ENCODE peak calls at places on chromosome 5, in four cellular contexts. M is CD8-positive, alpha-beta T cell; D is IMR-90; Z is NT2/D1. F is an unnamed sample. For H3K9me3, the result is how much of the 10 kb centered on the place peaks cover.

GRCh38 chr5:124923131-124923530 is 176.7 kb upstream of the ZNF608 start:
- DNase-seq in D (peak), M (no peak), Z (no peak), F (no peak)

GRCh38 chr5:66967102-66967501 is 229.5 kb downstream of the CD180 start:
- DNase-seq in D (peak), M (no peak), Z (no peak), F (no peak)

GRCh38 chr5:65858316-65858715 is 68.1 kb upstream of the ERBIN start:
- DNase-seq in D (peak), Z (no peak), M (no peak), F (no peak)

GRCh38 chr5:151781201-151781600 is 9.4 kb downstream of the G3BP1 start:
- DNase-seq in M (no peak), D (no peak), Z (no peak), F (no peak)

GRCh38 chr5:87722286-87722685 is 309.6 kb upstream of the CCNH start:
- DNase-seq in Z (no peak), M (no peak), D (no peak), F (no peak)

GRCh38 chr5:6492934-6493333 is 44.3 kb downstream of the UBE2QL1 start:
- DNase-seq in M (no peak), Z (no peak), D (no peak), F (no peak)

GRCh38 chr5:59393585-59394289 is 499.8 kb downstream of the PDE4D start:
- DNase-seq in Z (no peak), M (no peak), D (no peak), F (no peak)

GRCh38 chr5:103305829-103306228 is 47.3 kb downstream of the MACIR start:
- DNase-seq in D (peak), M (no peak), Z (no peak), F (no peak)

GRCh38 chr5:6583049-6583880 is 49.6 kb downstream of the NSUN2 start:
- DNase-seq in M (no peak), D (no peak), Z (no peak), F (no peak)

GRCh38 chr5:120512068-120512467 is 48.0 kb downstream of the PRR16 start:
- DNase-seq in Z (peak), M (no peak), D (no peak), F (no peak)

GRCh38 chr5:179089502-179089901 is 29.3 kb downstream of the ZNF354C start:
- DNase-seq in M (no peak), D (no peak), Z (no peak), F (no peak)
- H3K9me3 ChIP-seq in M (under half), D (under half), Z (under half), F (under half)

GRCh38 chr5:81783401-81783800 is 32.5 kb upstream of the SSBP2 start:
- DNase-seq in Z (no peak), M (no peak), D (no peak), F (no peak)

GRCh38 chr5:81778642-81779041 is 27.7 kb upstream of the SSBP2 start:
- DNase-seq in M (no peak), D (peak), Z (no peak), F (no peak)

GRCh38 chr5:81782811-81783210 is 31.9 kb upstream of the SSBP2 start:
- DNase-seq in D (peak), M (no peak), Z (no peak), F (no peak)

GRCh38 chr5:81779125-81779934 is 28.4 kb upstream of the SSBP2 start:
- DNase-seq in Z (no peak), D (peak), M (peak), F (peak)

DNA sequence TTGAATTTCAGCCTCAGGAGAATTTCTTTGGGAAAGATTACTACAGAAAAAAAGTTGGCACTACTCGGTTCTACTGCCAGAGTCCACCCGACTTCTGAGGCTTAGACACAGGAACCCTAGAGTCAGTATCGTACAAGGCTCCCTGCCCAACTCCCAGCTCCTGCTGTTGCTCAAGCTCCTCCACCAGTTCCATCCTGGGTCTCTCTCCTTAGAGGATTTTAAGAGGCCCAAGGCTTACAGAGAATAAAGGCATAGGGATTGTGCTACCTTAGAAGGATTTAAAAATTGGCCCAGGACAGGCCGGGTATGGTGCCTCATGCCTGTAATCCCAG is 29.0 kb upstream of the SSBP2 start:
- DNase-seq in Z (no peak), M (no peak), D (no peak), F (no peak)
- H3K9me3 ChIP-seq in Z (under half), M (under half), D (under half), F (under half)

GRCh38 chr5:122831984-122832383 is 13.4 kb upstream of the SNX24 start:
- DNase-seq in M (no peak), D (no peak), Z (no peak), F (no peak)
- H3K9me3 ChIP-seq in M (under half), D (under half), Z (under half), F (under half)

GRCh38 chr5:141303756-141304155 is at the start of gene SLC25A2:
- DNase-seq in Z (no peak), D (no peak), M (no peak), F (no peak)
- H3K9me3 ChIP-seq in Z (under half), D (under half), M (under half), F (under half)

DNA sequence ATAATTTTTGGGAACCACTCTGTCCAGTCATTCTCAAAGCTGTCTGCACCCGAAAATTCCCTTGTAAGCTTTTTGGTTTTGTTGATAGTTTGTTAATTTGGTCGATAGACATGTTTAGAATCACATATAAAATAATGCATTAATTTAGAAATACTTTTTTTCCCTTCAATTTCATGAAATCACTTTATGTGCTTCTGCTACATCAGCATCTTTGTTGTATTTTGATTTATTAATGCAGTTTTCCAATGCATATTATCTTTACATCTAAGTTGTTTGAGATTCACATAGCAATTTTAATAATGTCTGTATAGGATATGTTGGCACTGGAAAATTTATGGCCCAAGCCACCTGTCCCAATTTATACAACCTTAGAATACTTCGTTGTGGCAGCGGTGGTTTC is 60.6 kb upstream of the SV2C start:
- DNase-seq in M (no peak), D (no peak), Z (no peak), F (no peak)
- H3K9me3 ChIP-seq in M (under half), D (under half), Z (under half), F (under half)

DNA sequence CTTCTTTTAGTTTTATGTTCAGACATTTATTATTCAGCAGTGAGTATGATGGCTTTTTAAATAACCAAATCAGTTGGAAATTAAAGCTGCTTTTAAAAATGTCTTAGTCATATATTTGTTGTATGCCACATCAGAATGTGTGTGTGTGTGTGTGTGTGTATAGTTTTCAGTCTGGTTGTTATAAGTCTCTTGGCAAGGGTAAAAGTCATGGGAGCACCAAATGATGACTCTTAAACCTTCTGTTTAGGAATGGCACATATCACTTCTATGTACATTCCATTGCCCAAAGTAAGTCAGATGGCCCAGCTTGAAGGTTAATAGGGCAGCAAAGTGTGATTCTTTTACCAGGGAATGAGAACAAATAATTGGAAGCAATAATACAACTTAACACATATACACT is 135.9 kb downstream of the RNF180 start:
- DNase-seq in D (no peak), Z (no peak), M (no peak), F (no peak)
- H3K9me3 ChIP-seq in D (under half), Z (under half), M (under half), F (under half)